ENCODE peak calls at places on chromosomes 4 and X, in eight cellular contexts. V is NCI-H1105; G is GM23248; K is bronchial epithelial cell; A is G401; F is CD4-positive, alpha-beta T cell; I is nephron progenitor cell; T is dermis microvascular lymphatic vessel endothelial cell. B is an unnamed sample.

GRCh38 chr4:73523126-73523525 is 41.6 kb downstream of the AFM start:
- DNase-seq in I (no peak), A (no peak), T (no peak), V (no peak), K (peak; percentile 33), F (no peak), G (no peak), B (no peak)

GRCh38 chr4:84582988-84583870 is at the start of gene CDS1:
- DNase-seq in A (peak; percentile 40), F (peak; percentile 14), V (peak; percentile 68), I (peak; percentile 54), K (peak; percentile 22), T (no peak), G (peak; percentile 56), B (no peak)

GRCh38 chr4:2461246-2461960 is 7.5 kb upstream of the RNF4 start:
- DNase-seq in I (no peak), T (no peak), G (no peak), A (no peak), V (no peak), F (no peak), K (no peak), B (no peak)

GRCh38 chr4:87092389-87093141 is 127.9 kb downstream of the KLHL8 start:
- DNase-seq in G (peak; percentile 95), K (peak; percentile 99), I (no peak), A (peak; percentile 40), V (peak; percentile 74), T (peak; percentile 42), F (no peak), B (no peak)

GRCh38 chr4:38949416-38950051 is 81.9 kb downstream of the FAM114A1 start:
- DNase-seq in V (no peak), I (no peak), G (peak; percentile 44), A (peak; percentile 85), K (peak; percentile 65), F (peak; percentile 64), T (no peak), B (no peak)

GRCh38 chr4:177485528-177485927 is 43.3 kb upstream of the AGA start:
- DNase-seq in G (peak; percentile 85), F (no peak), V (no peak), A (no peak), I (no peak), T (no peak), K (peak; percentile 90), B (no peak)

GRCh38 chr4:74805601-74806000 is 11.3 kb upstream of the BTC start:
- DNase-seq in G (peak; percentile 71), F (no peak), T (no peak), A (no peak), K (peak; percentile 87), I (no peak), V (no peak), B (no peak)

GRCh38 chr4:146207410-146207809 is 6.9 kb upstream of the REELD1 start:
- DNase-seq in G (no peak), T (no peak), A (no peak), V (no peak), I (no peak), F (no peak), K (no peak), B (no peak)

GRCh38 chr4:112130903-112131302 is 14.4 kb upstream of the FAM241A start:
- DNase-seq in F (no peak), I (no peak), K (peak; percentile 14), V (no peak), A (no peak), G (peak; percentile 37), T (no peak), B (no peak)

GRCh38 chr4:127930175-127930574 is 34.8 kb downstream of the MFSD8 start:
- DNase-seq in I (no peak), F (no peak), A (no peak), V (no peak), G (no peak), K (no peak), T (no peak), B (no peak)

GRCh38 chr4:48470135-48470534 is 13.0 kb upstream of the SLC10A4 start:
- DNase-seq in T (no peak), K (no peak), G (no peak), I (no peak), V (no peak), F (no peak), A (no peak), B (no peak)

GRCh38 chrX:108584617-108585211 is 145.1 kb downstream of the COL4A5 start:
- DNase-seq in I (peak; percentile 20), F (no peak), V (no peak), G (peak; percentile 15), A (no peak), T (no peak), K (peak; percentile 14), B (no peak)

GRCh38 chr4:87342872-87343271 is 20.2 kb upstream of the HSD17B13 start:
- DNase-seq in A (no peak), G (no peak), K (no peak), T (no peak), I (no peak), V (no peak), F (no peak), B (no peak)

GRCh38 chr4:150647008-150647407 is 65.1 kb downstream of the MAB21L2 start:
- DNase-seq in F (no peak), A (no peak), I (no peak), K (no peak), V (no peak), G (peak; percentile 18), T (no peak), B (no peak)

GRCh38 chr4:173288296-173288695 is 45.9 kb downstream of the HMGB2 start:
- DNase-seq in T (peak; percentile 32), G (peak; percentile 53), I (peak; percentile 74), F (peak; percentile 51), K (peak; percentile 52), V (no peak), A (no peak), B (peak; percentile 44)

GRCh38 chrX:109638158-109638557 is 13.2 kb upstream of the KCNE5 start:
- DNase-seq in G (no peak), A (no peak), V (no peak), K (no peak), I (no peak), T (no peak), F (no peak), B (no peak)

GRCh38 chr4:122842984-122843531 is 16.4 kb downstream of the FGF2 start:
- DNase-seq in I (no peak), A (no peak), K (no peak), V (no peak), G (peak; percentile 48), T (no peak), F (no peak), B (no peak)

GRCh38 chr4:1055721-1056590 is 44.5 kb downstream of the FGFRL1 start:
- DNase-seq in V (no peak), I (no peak), G (no peak), K (no peak), A (no peak), F (peak; percentile 88), T (no peak), B (no peak)

GRCh38 chr4:41156574-41156973 is 57.8 kb downstream of the APBB2 start:
- DNase-seq in F (no peak), A (no peak), G (peak; percentile 78), K (no peak), T (no peak), V (no peak), I (no peak), B (no peak)

GRCh38 chrX:43975747-43976146 is 2.6 kb upstream of the NDP start:
- DNase-seq in V (no peak), G (no peak), T (no peak), F (no peak), K (no peak), A (no peak), I (no peak), B (no peak)

GRCh38 chr4:26992657-26993361 is 132.2 kb downstream of the STIM2 start:
- DNase-seq in F (no peak), A (peak; percentile 40), I (no peak), K (peak; percentile 22), G (peak; percentile 66), V (no peak), T (no peak), B (no peak)

GRCh38 chr4:118352843-118353373 is at the start of gene PRSS12:
- DNase-seq in F (peak; percentile 13), V (peak; percentile 34), K (peak; percentile 54), T (no peak), I (peak; percentile 91), G (peak; percentile 84), A (peak; percentile 14), B (no peak)

GRCh38 chr4:188370781-188371180 is 231.5 kb downstream of the TRIML1 start:
- DNase-seq in V (no peak), T (no peak), G (no peak), I (no peak), K (no peak), F (no peak), A (no peak), B (no peak)

GRCh38 chrX:56813318-56813837 is 84.3 kb downstream of the NBDY start:
- DNase-seq in A (no peak), V (no peak), I (no peak), K (peak; percentile 95), G (peak; percentile 91), F (peak; percentile 73), T (no peak), B (no peak)

GRCh38 chr4:121950680-121951569 is 935 bp downstream of the TRPC3 start:
- DNase-seq in F (no peak), A (no peak), K (no peak), T (no peak), G (peak; percentile 50), I (peak; percentile 41), V (peak; percentile 11), B (no peak)

GRCh38 chr4:110631582-110632505 is 9.0 kb upstream of the PITX2 start:
- DNase-seq in K (peak; percentile 58), F (no peak), I (peak; percentile 84), V (peak; percentile 33), T (peak; percentile 74), G (peak; percentile 28), A (peak; percentile 25), B (peak; percentile 65)

GRCh38 chr4:56937262-56937661 is 29.6 kb downstream of the REST start:
- DNase-seq in F (no peak), I (no peak), V (no peak), T (no peak), K (peak; percentile 98), G (peak; percentile 79), A (no peak), B (peak; percentile 33)

GRCh38 chr4:87502580-87503238 is 26.5 kb downstream of the SPARCL1 start:
- DNase-seq in V (peak; percentile 64), I (no peak), A (peak; percentile 18), K (peak; percentile 30), G (peak; percentile 18), F (no peak), T (peak; percentile 75), B (peak; percentile 10)

GRCh38 chrX:131704136-131704695 is 160.3 kb downstream of the OR13H1 start:
- DNase-seq in A (peak; percentile 31), K (no peak), F (no peak), T (peak; percentile 90), V (no peak), I (no peak), G (peak; percentile 12), B (peak; percentile 86)

GRCh38 chrX:129777218-129777768 is 2.5 kb upstream of the SASH3 start:
- DNase-seq in V (no peak), T (peak; percentile 12), F (peak; percentile 68), G (no peak), A (no peak), K (peak; percentile 10), I (no peak), B (no peak)

GRCh38 chr4:54228563-54229501 is at the start of gene PDGFRA:
- DNase-seq in I (peak; percentile 49), A (no peak), G (peak; percentile 85), K (no peak), F (no peak), T (no peak), V (no peak), B (no peak)

GRCh38 chrX:154478728-154479622 is at the start of gene LAGE3:
- DNase-seq in T (peak; percentile 76), I (peak; percentile 95), G (peak; percentile 94), A (peak; percentile 88), K (peak; percentile 53), V (peak; percentile 88), F (peak; percentile 86), B (no peak)

GRCh38 chr4:65242156-65242846 is 428.0 kb downstream of the EPHA5 start:
- DNase-seq in K (no peak), A (no peak), V (no peak), I (no peak), G (no peak), T (no peak), F (no peak), B (no peak)

GRCh38 chr4:8274772-8275241 is 5.3 kb downstream of the HTRA3 start:
- DNase-seq in A (peak; percentile 8), T (no peak), G (peak; percentile 99), F (no peak), V (no peak), K (no peak), I (peak; percentile 84), B (no peak)

B was measured in glomerular endothelial cell.